ENCODE peak calls at places on chromosomes 5 and 9, in six cellular contexts. One of them, this sample, is unnamed.

GRCh38 chr9:72540348-72540873 is 19.0 kb downstream of the TMC1 start:
- DNase-seq in left ventricle myocardium inferior: no peak
- DNase-seq in Calu3: no peak
- DNase-seq in A549: no peak
- DNase-seq in fibroblast of mammary gland: peak; percentile 74
- DNase-seq in foreskin fibroblast: peak; percentile 59
- DNase-seq in this sample: no peak

GRCh38 chr5:24492231-24492630 is 152.5 kb downstream of the CDH10 start:
- DNase-seq in fibroblast of mammary gland: no peak
- DNase-seq in Calu3: no peak
- DNase-seq in foreskin fibroblast: no peak
- DNase-seq in left ventricle myocardium inferior: no peak
- DNase-seq in A549: no peak
- DNase-seq in this sample: no peak

GRCh38 chr9:26888271-26888670 is 4.3 kb downstream of the CAAP1 start:
- DNase-seq in Calu3: no peak
- DNase-seq in left ventricle myocardium inferior: no peak
- DNase-seq in A549: no peak
- DNase-seq in fibroblast of mammary gland: no peak
- DNase-seq in foreskin fibroblast: no peak
- DNase-seq in this sample: no peak

GRCh38 chr9:116585896-116586295 is 101.2 kb upstream of the TRIM32 start:
- DNase-seq in Calu3: no peak
- DNase-seq in fibroblast of mammary gland: no peak
- DNase-seq in foreskin fibroblast: no peak
- DNase-seq in left ventricle myocardium inferior: no peak
- DNase-seq in A549: no peak
- DNase-seq in this sample: no peak

GRCh38 chr5:123460296-123460729 is 37.1 kb upstream of the CEP120 start:
- DNase-seq in fibroblast of mammary gland: no peak
- DNase-seq in foreskin fibroblast: no peak
- DNase-seq in A549: peak; percentile 8
- DNase-seq in Calu3: peak; percentile 64
- DNase-seq in left ventricle myocardium inferior: no peak
- DNase-seq in this sample: no peak

GRCh38 chr5:3179220-3179619 is 416.4 kb upstream of the IRX1 start:
- DNase-seq in A549: no peak
- DNase-seq in fibroblast of mammary gland: no peak
- DNase-seq in Calu3: no peak
- DNase-seq in left ventricle myocardium inferior: no peak
- DNase-seq in foreskin fibroblast: no peak
- DNase-seq in this sample: no peak

GRCh38 chr5:14407051-14407450 is 174.5 kb upstream of the OTULINL start:
- DNase-seq in fibroblast of mammary gland: peak; percentile 35
- DNase-seq in foreskin fibroblast: no peak
- DNase-seq in left ventricle myocardium inferior: no peak
- DNase-seq in A549: no peak
- DNase-seq in Calu3: no peak
- DNase-seq in this sample: no peak

GRCh38 chr9:3525088-3525835 is 539 bp downstream of the RFX3 start:
- DNase-seq in left ventricle myocardium inferior: peak; percentile 22
- DNase-seq in Calu3: no peak
- DNase-seq in foreskin fibroblast: no peak
- DNase-seq in fibroblast of mammary gland: no peak
- DNase-seq in A549: no peak
- DNase-seq in this sample: no peak

GRCh38 chr5:173689171-173689676 is 72.8 kb upstream of the BOD1 start:
- DNase-seq in A549: peak; percentile 93
- DNase-seq in foreskin fibroblast: no peak
- DNase-seq in left ventricle myocardium inferior: no peak
- DNase-seq in fibroblast of mammary gland: no peak
- DNase-seq in Calu3: peak; percentile 57
- DNase-seq in this sample: no peak

GRCh38 chr9:89661391-89661949 is 56.7 kb downstream of the GADD45G start:
- DNase-seq in Calu3: peak; percentile 20
- DNase-seq in foreskin fibroblast: no peak
- DNase-seq in A549: no peak
- DNase-seq in left ventricle myocardium inferior: peak; percentile 41
- DNase-seq in fibroblast of mammary gland: no peak
- DNase-seq in this sample: no peak

GRCh38 chr5:69006030-69006429 is 87.8 kb upstream of the SLC30A5 start:
- DNase-seq in left ventricle myocardium inferior: no peak
- DNase-seq in A549: no peak
- DNase-seq in Calu3: no peak
- DNase-seq in foreskin fibroblast: no peak
- DNase-seq in fibroblast of mammary gland: no peak
- DNase-seq in this sample: no peak

GRCh38 chr5:57470339-57470738 is 12.3 kb downstream of the ACTBL2 start:
- DNase-seq in foreskin fibroblast: no peak
- DNase-seq in A549: no peak
- DNase-seq in left ventricle myocardium inferior: no peak
- DNase-seq in Calu3: no peak
- DNase-seq in fibroblast of mammary gland: no peak
- DNase-seq in this sample: no peak

GRCh38 chr5:163696270-163696887 is 191.0 kb downstream of the MAT2B start:
- DNase-seq in Calu3: peak; percentile 67
- DNase-seq in left ventricle myocardium inferior: no peak
- DNase-seq in fibroblast of mammary gland: peak; percentile 85
- DNase-seq in foreskin fibroblast: peak; percentile 60
- DNase-seq in A549: peak; percentile 9
- DNase-seq in this sample: peak; percentile 75

GRCh38 chr9:137422668-137423000 is 328 bp downstream of the EXD3 start:
- DNase-seq in Calu3: peak; percentile 34
- DNase-seq in fibroblast of mammary gland: no peak
- DNase-seq in left ventricle myocardium inferior: peak; percentile 31
- DNase-seq in A549: no peak
- DNase-seq in foreskin fibroblast: no peak
- DNase-seq in this sample: no peak

GRCh38 chr9:123883634-123884033 is 46.3 kb downstream of the DENND1A start:
- DNase-seq in Calu3: no peak
- DNase-seq in fibroblast of mammary gland: peak; percentile 49
- DNase-seq in A549: no peak
- DNase-seq in foreskin fibroblast: no peak
- DNase-seq in left ventricle myocardium inferior: no peak
- DNase-seq in this sample: no peak

GRCh38 chr9:136465500-136466154 is 17.2 kb downstream of the SEC16A start:
- DNase-seq in left ventricle myocardium inferior: no peak
- DNase-seq in A549: no peak
- DNase-seq in Calu3: no peak
- DNase-seq in fibroblast of mammary gland: no peak
- DNase-seq in foreskin fibroblast: no peak
- DNase-seq in this sample: no peak

GRCh38 chr5:33074548-33074947 is 363.4 kb downstream of the NPR3 start:
- DNase-seq in left ventricle myocardium inferior: no peak
- DNase-seq in A549: no peak
- DNase-seq in fibroblast of mammary gland: peak; percentile 4
- DNase-seq in foreskin fibroblast: peak; percentile 58
- DNase-seq in Calu3: no peak
- DNase-seq in this sample: no peak

GRCh38 chr5:59104400-59105117 is 521.7 kb downstream of the RAB3C start:
- DNase-seq in A549: no peak
- DNase-seq in fibroblast of mammary gland: no peak
- DNase-seq in foreskin fibroblast: no peak
- DNase-seq in Calu3: no peak
- DNase-seq in left ventricle myocardium inferior: no peak
- DNase-seq in this sample: no peak

GRCh38 chr9:98215821-98216220 is 23.4 kb upstream of the CORO2A start:
- DNase-seq in foreskin fibroblast: no peak
- DNase-seq in Calu3: peak; percentile 12
- DNase-seq in A549: peak; percentile 70
- DNase-seq in left ventricle myocardium inferior: no peak
- DNase-seq in fibroblast of mammary gland: no peak
- DNase-seq in this sample: no peak

GRCh38 chr5:111741270-111741669 is 15.7 kb downstream of the NREP start:
- DNase-seq in left ventricle myocardium inferior: no peak
- DNase-seq in foreskin fibroblast: no peak
- DNase-seq in Calu3: no peak
- DNase-seq in fibroblast of mammary gland: peak; percentile 88
- DNase-seq in A549: no peak
- DNase-seq in this sample: no peak

GRCh38 chr5:14413331-14413750 is 168.3 kb upstream of the OTULINL start:
- DNase-seq in Calu3: no peak
- DNase-seq in left ventricle myocardium inferior: no peak
- DNase-seq in fibroblast of mammary gland: peak; percentile 93
- DNase-seq in foreskin fibroblast: no peak
- DNase-seq in A549: no peak
- DNase-seq in this sample: no peak

GRCh38 chr5:24177821-24178220 is 467.0 kb downstream of the CDH10 start:
- DNase-seq in left ventricle myocardium inferior: no peak
- DNase-seq in fibroblast of mammary gland: peak; percentile 20
- DNase-seq in A549: no peak
- DNase-seq in Calu3: no peak
- DNase-seq in foreskin fibroblast: no peak
- DNase-seq in this sample: no peak

GRCh38 chr9:101242651-101243050 is 142.2 kb downstream of the BAAT start:
- DNase-seq in left ventricle myocardium inferior: no peak
- DNase-seq in Calu3: no peak
- DNase-seq in foreskin fibroblast: no peak
- DNase-seq in A549: no peak
- DNase-seq in fibroblast of mammary gland: no peak
- DNase-seq in this sample: no peak

GRCh38 chr5:176381979-176382378 is 6.4 kb downstream of the NOP16 start:
- DNase-seq in fibroblast of mammary gland: no peak
- DNase-seq in left ventricle myocardium inferior: no peak
- DNase-seq in foreskin fibroblast: no peak
- DNase-seq in Calu3: no peak
- DNase-seq in A549: no peak
- DNase-seq in this sample: no peak

GRCh38 chr9:134868751-134869553 is 11.7 kb upstream of the FCN2 start:
- DNase-seq in A549: no peak
- DNase-seq in left ventricle myocardium inferior: no peak
- DNase-seq in Calu3: no peak
- DNase-seq in foreskin fibroblast: no peak
- DNase-seq in fibroblast of mammary gland: no peak
- DNase-seq in this sample: no peak

GRCh38 chr5:17087035-17087434 is 130.4 kb upstream of the BASP1 start:
- DNase-seq in foreskin fibroblast: no peak
- DNase-seq in A549: no peak
- DNase-seq in left ventricle myocardium inferior: no peak
- DNase-seq in Calu3: no peak
- DNase-seq in fibroblast of mammary gland: no peak
- DNase-seq in this sample: no peak

GRCh38 chr9:123000371-123001068 is 32.9 kb upstream of the GPR21 start:
- DNase-seq in foreskin fibroblast: no peak
- DNase-seq in fibroblast of mammary gland: no peak
- DNase-seq in A549: no peak
- DNase-seq in Calu3: no peak
- DNase-seq in left ventricle myocardium inferior: no peak
- DNase-seq in this sample: no peak

GRCh38 chr5:142994242-142994641 is 224.1 kb downstream of the ARHGAP26 start:
- DNase-seq in foreskin fibroblast: no peak
- DNase-seq in A549: no peak
- DNase-seq in left ventricle myocardium inferior: no peak
- DNase-seq in fibroblast of mammary gland: no peak
- DNase-seq in Calu3: no peak
- DNase-seq in this sample: no peak

GRCh38 chr9:126985870-126986498 is 71.4 kb downstream of the RALGPS1 start:
- DNase-seq in foreskin fibroblast: peak; percentile 9
- DNase-seq in left ventricle myocardium inferior: peak; percentile 70
- DNase-seq in Calu3: peak; percentile 70
- DNase-seq in fibroblast of mammary gland: peak; percentile 73
- DNase-seq in A549: peak; percentile 24
- DNase-seq in this sample: peak; percentile 78
- TF ChIP-seq CTCF in foreskin fibroblast: no peak
- TF ChIP-seq CTCF in left ventricle myocardium inferior: no peak
- TF ChIP-seq CTCF in Calu3: no peak
- TF ChIP-seq CTCF in fibroblast of mammary gland: no peak
- TF ChIP-seq CTCF in A549: no peak
- TF ChIP-seq CTCF in this sample: no peak

GRCh38 chr5:146622391-146622790 is 106.4 kb upstream of the GPR151 start:
- DNase-seq in fibroblast of mammary gland: no peak
- DNase-seq in A549: no peak
- DNase-seq in left ventricle myocardium inferior: no peak
- DNase-seq in Calu3: no peak
- DNase-seq in foreskin fibroblast: no peak
- DNase-seq in this sample: no peak
- TF ChIP-seq CTCF in fibroblast of mammary gland: peak; percentile 25
- TF ChIP-seq CTCF in A549: peak; percentile 24
- TF ChIP-seq CTCF in left ventricle myocardium inferior: no peak
- TF ChIP-seq CTCF in Calu3: peak; percentile 66
- TF ChIP-seq CTCF in foreskin fibroblast: no peak
- TF ChIP-seq CTCF in this sample: peak; percentile 52

GRCh38 chr5:137792291-137792690 is 38.1 kb upstream of the HNRNPA0 start:
- DNase-seq in fibroblast of mammary gland: no peak
- DNase-seq in left ventricle myocardium inferior: no peak
- DNase-seq in foreskin fibroblast: no peak
- DNase-seq in A549: no peak
- DNase-seq in Calu3: no peak
- DNase-seq in this sample: no peak

GRCh38 chr5:137791387-137791786 is 37.2 kb upstream of the HNRNPA0 start:
- DNase-seq in A549: no peak
- DNase-seq in fibroblast of mammary gland: peak; percentile 2
- DNase-seq in Calu3: no peak
- DNase-seq in left ventricle myocardium inferior: no peak
- DNase-seq in foreskin fibroblast: no peak
- DNase-seq in this sample: no peak

GRCh38 chr5:137796279-137796678 is 42.1 kb upstream of the HNRNPA0 start:
- DNase-seq in left ventricle myocardium inferior: no peak
- DNase-seq in Calu3: no peak
- DNase-seq in foreskin fibroblast: no peak
- DNase-seq in A549: no peak
- DNase-seq in fibroblast of mammary gland: no peak
- DNase-seq in this sample: no peak

GRCh38 chr5:137794863-137795262 is 40.7 kb upstream of the HNRNPA0 start:
- DNase-seq in foreskin fibroblast: no peak
- DNase-seq in A549: no peak
- DNase-seq in Calu3: no peak
- DNase-seq in left ventricle myocardium inferior: no peak
- DNase-seq in fibroblast of mammary gland: no peak
- DNase-seq in this sample: no peak

GRCh38 chr5:137791803-137792202 is 37.6 kb upstream of the HNRNPA0 start:
- DNase-seq in Calu3: no peak
- DNase-seq in foreskin fibroblast: no peak
- DNase-seq in left ventricle myocardium inferior: no peak
- DNase-seq in A549: no peak
- DNase-seq in fibroblast of mammary gland: no peak
- DNase-seq in this sample: no peak
- TF ChIP-seq CTCF in Calu3: no peak
- TF ChIP-seq CTCF in foreskin fibroblast: no peak
- TF ChIP-seq CTCF in left ventricle myocardium inferior: no peak
- TF ChIP-seq CTCF in A549: no peak
- TF ChIP-seq CTCF in fibroblast of mammary gland: no peak
- TF ChIP-seq CTCF in this sample: no peak

DNA sequence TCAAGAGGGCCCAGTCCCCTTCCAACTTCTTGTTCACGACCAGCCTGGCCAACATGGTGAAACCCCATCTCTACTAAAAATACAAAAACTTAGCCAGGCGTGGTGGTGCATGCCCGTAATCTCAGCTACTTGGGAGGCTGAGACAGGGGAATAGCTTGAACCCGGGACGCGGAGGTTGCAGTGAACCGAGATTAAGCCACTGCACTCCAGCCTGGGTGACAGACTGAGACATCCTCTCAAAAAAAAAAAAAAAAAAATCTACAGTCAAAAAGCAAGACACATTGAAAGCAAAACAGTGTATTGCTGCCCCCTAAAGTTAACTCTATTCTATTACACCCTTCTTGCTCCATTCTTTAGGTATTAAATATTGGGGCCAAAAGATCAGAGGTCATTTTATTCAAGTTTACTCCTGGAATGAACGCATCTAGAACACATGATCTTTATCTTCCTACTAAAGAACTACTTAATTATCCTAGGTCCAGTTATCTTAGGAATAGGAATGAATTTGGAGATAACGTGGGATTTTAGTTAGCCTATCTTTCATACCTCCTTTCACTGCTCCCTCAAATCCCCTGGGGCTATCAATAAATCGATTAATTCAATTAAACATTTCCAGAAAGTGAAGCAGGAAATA is 2.4 kb downstream of the ATG12 start:
- DNase-seq in left ventricle myocardium inferior: no peak
- DNase-seq in A549: peak; percentile 53
- DNase-seq in foreskin fibroblast: no peak
- DNase-seq in fibroblast of mammary gland: peak; percentile 80
- DNase-seq in Calu3: no peak
- DNase-seq in this sample: no peak
- TF ChIP-seq CTCF in left ventricle myocardium inferior: peak; percentile 70
- TF ChIP-seq CTCF in A549: peak; percentile 45
- TF ChIP-seq CTCF in foreskin fibroblast: peak; percentile 36
- TF ChIP-seq CTCF in fibroblast of mammary gland: peak; percentile 61
- TF ChIP-seq CTCF in Calu3: peak; percentile 28
- TF ChIP-seq CTCF in this sample: peak; percentile 36

This sample was measured in astrocyte of the cerebellum.